ENCODE peak calls at places on chromosomes 13 and 19, in seven cellular contexts. I, U, M, Q, O, F and X are unnamed samples.

GRCh38 chr19:13015361-13016231 is 20.3 kb downstream of the NFIX start:
- DNase-seq in I (no peak), U (no peak), M (no peak), Q (peak), O (no peak), F (no peak), X (no peak)

GRCh38 chr19:6359517-6359916 is 1.8 kb upstream of the CLPP start:
- DNase-seq in I (no peak), U (no peak), M (no peak), Q (no peak), O (no peak), F (no peak), X (no peak)

GRCh38 chr19:49335071-49335783 is at the start of gene CD37:
- DNase-seq in I (peak), U (no peak), M (peak), Q (peak), O (peak), F (no peak), X (no peak)

GRCh38 chr19:50191270-50191669 is 12.2 kb upstream of the MYH14 start:
- DNase-seq in I (no peak), U (no peak), M (no peak), Q (no peak), O (no peak), F (no peak), X (no peak)

GRCh38 chr19:48497728-48498575 is 13.7 kb downstream of the LMTK3 start:
- DNase-seq in I (no peak), U (no peak), M (no peak), Q (no peak), O (no peak), F (no peak), X (no peak)

GRCh38 chr19:48926909-48927308 is 6.6 kb upstream of the DHDH start:
- DNase-seq in I (peak), U (peak), M (peak), Q (peak), O (peak), F (no peak), X (peak)

GRCh38 chr13:40235160-40235796 is 431.2 kb downstream of the FOXO1 start:
- DNase-seq in I (no peak), U (no peak), M (no peak), Q (no peak), O (no peak), F (no peak), X (no peak)

GRCh38 chr19:32174386-32175113 is 170.9 kb upstream of the ZNF507 start:
- DNase-seq in I (no peak), U (no peak), M (no peak), Q (no peak), O (no peak), F (no peak), X (no peak)

GRCh38 chr13:94712287-94712811 is at the start of gene SOX21:
- DNase-seq in I (no peak), U (no peak), M (no peak), Q (no peak), O (no peak), F (no peak), X (peak)

GRCh38 chr19:39038098-39038497 is 5.7 kb upstream of the FBXO27 start:
- DNase-seq in I (peak), U (no peak), M (peak), Q (peak), O (peak), F (no peak), X (peak)

GRCh38 chr13:22517544-22517943 is 663.2 kb upstream of the SGCG start:
- DNase-seq in I (no peak), U (no peak), M (no peak), Q (no peak), O (no peak), F (no peak), X (no peak)

GRCh38 chr19:1257475-1258160 is 9.2 kb downstream of the MIDN start:
- DNase-seq in I (no peak), U (no peak), M (no peak), Q (no peak), O (no peak), F (peak), X (no peak)

GRCh38 chr19:18401580-18402112 is 4.2 kb upstream of the LRRC25 start:
- DNase-seq in I (peak), U (peak), M (no peak), Q (peak), O (no peak), F (no peak), X (peak)

GRCh38 chr19:2503521-2504109 is 27.7 kb downstream of the GADD45B start:
- DNase-seq in I (no peak), U (no peak), M (no peak), Q (peak), O (no peak), F (no peak), X (no peak)

GRCh38 chr13:52779028-52779612 is 39.5 kb upstream of the CNMD start:
- DNase-seq in I (no peak), U (no peak), M (no peak), Q (no peak), O (no peak), F (no peak), X (no peak)

GRCh38 chr19:46863818-46864629 is 3.2 kb downstream of the ARHGAP35 start:
- DNase-seq in I (no peak), U (peak), M (peak), Q (peak), O (peak), F (no peak), X (peak)

GRCh38 chr19:9076886-9077285 is 10.0 kb upstream of the OR1M1 start:
- DNase-seq in I (no peak), U (no peak), M (no peak), Q (no peak), O (no peak), F (no peak), X (no peak)

GRCh38 chr19:12669272-12670158 is 2.9 kb downstream of the WDR83 start:
- DNase-seq in I (peak), U (peak), M (peak), Q (peak), O (peak), F (peak), X (peak)

GRCh38 chr13:111153279-111153976 is 38.3 kb downstream of the ARHGEF7 start:
- DNase-seq in I (peak), U (peak), M (peak), Q (peak), O (peak), F (peak), X (peak)

GRCh38 chr19:27674701-27675100 is 1538.2 kb downstream of the UQCRFS1 start:
- DNase-seq in I (no peak), U (no peak), M (no peak), Q (no peak), O (peak), F (no peak), X (no peak)

GRCh38 chr13:112875627-112876026 is 93.4 kb upstream of the MCF2L start:
- DNase-seq in I (no peak), U (peak), M (no peak), Q (no peak), O (no peak), F (no peak), X (no peak)

GRCh38 chr13:90890435-90890834 is 457.1 kb upstream of the MIR17HG start:
- DNase-seq in I (no peak), U (no peak), M (no peak), Q (no peak), O (no peak), F (no peak), X (no peak)

GRCh38 chr13:90968510-90968909 is 379.0 kb upstream of the MIR17HG start:
- DNase-seq in I (no peak), U (no peak), M (no peak), Q (no peak), O (no peak), F (no peak), X (no peak)

GRCh38 chr19:47427241-47428176 is 8.2 kb upstream of the MEIS3 start:
- DNase-seq in I (peak), U (peak), M (peak), Q (peak), O (peak), F (no peak), X (peak)

GRCh38 chr19:48925240-48925843 is 8.2 kb upstream of the DHDH start:
- DNase-seq in I (no peak), U (no peak), M (no peak), Q (no peak), O (no peak), F (no peak), X (no peak)

GRCh38 chr19:1975081-1975480 is 34.1 kb downstream of the CSNK1G2 start:
- DNase-seq in I (no peak), U (no peak), M (no peak), Q (no peak), O (no peak), F (peak), X (no peak)

GRCh38 chr19:39778763-39779162 is at the start of gene LEUTX:
- DNase-seq in I (no peak), U (no peak), M (no peak), Q (no peak), O (no peak), F (no peak), X (no peak)

GRCh38 chr19:19776206-19777008 is 43.5 kb upstream of the ZNF14 start:
- DNase-seq in I (peak), U (peak), M (peak), Q (peak), O (peak), F (peak), X (peak)
- TF ChIP-seq POLR2A in I (peak), U (no peak), M (no peak), Q (peak), O (no peak), F (no peak), X (peak)

DNA sequence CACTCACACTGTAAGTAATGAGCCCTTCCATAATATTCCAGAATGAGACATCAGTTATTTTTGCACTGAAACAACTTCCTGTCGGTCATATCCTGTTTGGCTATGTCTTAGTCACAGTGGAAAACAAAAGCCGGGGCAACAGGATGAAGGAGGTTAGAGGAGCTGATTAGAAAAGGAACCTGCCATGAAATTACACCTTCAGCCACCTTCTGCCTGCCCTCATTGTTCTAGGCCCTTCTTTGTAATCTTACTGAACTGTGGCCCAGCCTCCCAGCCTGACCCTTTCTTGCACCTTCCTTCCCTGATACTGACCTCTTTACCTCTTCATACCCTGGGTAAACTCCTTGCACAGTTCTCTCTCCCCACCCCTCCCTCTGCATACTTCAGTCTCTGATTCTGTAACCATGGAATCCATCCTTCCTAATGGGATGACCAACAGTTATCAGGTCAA is 67.3 kb downstream of the DOCK9 start:
- DNase-seq in I (no peak), U (no peak), M (no peak), Q (no peak), O (no peak), F (no peak), X (no peak)
- TF ChIP-seq POLR2AphosphoS5 in I (no peak), U (no peak), M (no peak), Q (no peak), O (no peak), F (peak), X (no peak)

GRCh38 chr19:4861147-4861546 is 6.3 kb downstream of the PLIN3 start:
- DNase-seq in I (peak), U (no peak), M (peak), Q (peak), O (peak), F (peak), X (peak)
- TF ChIP-seq POLR2A in I (no peak), U (no peak), M (no peak), Q (no peak), O (no peak), F (no peak), X (no peak)

DNA sequence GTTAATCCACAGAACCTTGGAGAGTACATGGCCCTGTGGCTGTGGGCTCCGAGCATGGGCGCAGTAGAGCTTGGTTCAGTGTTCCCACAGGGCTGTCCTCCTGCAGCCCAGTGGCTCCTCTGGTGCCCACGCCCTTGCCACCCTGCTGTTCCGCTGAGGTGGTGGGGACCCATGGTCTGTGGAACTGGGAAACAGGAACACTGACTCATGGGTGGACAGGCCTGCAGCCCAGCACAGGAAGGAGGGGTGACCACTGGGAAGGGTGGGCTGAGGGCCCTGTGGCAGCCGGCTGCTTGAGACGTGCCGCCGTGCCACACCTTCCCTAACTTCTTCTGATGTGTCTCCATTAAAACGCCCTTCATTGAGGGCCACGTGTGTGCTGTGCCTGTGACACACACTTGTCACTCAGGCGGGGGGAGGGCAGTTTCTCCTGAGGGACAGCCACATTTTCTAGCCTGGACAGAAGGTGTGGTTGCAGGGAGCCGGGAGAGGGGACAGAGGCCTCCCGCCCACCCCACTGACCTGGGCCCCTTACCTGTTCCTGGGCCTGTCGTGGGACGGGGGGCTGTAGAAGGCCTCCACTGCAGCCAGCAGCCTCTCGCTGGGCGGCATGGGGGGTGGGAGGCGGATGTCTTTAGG is 21.1 kb downstream of the CHERP start:
- DNase-seq in I (no peak), U (no peak), M (no peak), Q (no peak), O (no peak), F (no peak), X (no peak)
- TF ChIP-seq POLR2AphosphoS5 in I (no peak), U (no peak), M (no peak), Q (no peak), O (no peak), F (no peak), X (no peak)

DNA sequence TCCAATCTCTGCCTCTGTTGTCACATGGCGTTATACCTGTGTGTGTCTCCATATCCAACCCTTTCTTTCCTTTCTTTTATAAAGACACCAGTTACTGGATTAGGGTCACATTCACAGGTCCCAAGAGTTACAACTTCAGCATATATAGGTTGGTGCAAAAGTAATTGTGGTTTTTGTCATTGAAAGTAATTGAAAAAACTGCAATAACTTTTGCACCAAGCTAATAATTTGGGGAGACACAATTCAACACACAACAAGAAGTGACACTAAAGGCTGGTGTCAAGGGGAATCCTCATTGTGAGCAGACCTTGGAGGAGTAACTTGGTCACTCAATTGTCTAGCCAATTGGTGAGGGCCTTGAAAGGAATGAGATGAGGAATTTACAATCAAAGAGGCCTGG is 1366.1 kb downstream of the PCDH9 start:
- DNase-seq in I (no peak), U (no peak), M (no peak), Q (no peak), O (no peak), F (no peak), X (no peak)
- TF ChIP-seq POLR2A in I (no peak), U (no peak), M (no peak), Q (no peak), O (no peak), F (no peak), X (no peak)

GRCh38 chr19:30049844-30050667 is 108.0 kb downstream of the URI1 start:
- DNase-seq in I (no peak), U (no peak), M (no peak), Q (no peak), O (no peak), F (no peak), X (no peak)
- TF ChIP-seq POLR2AphosphoS5 in I (no peak), U (no peak), M (no peak), Q (no peak), O (no peak), F (no peak), X (no peak)

GRCh38 chr13:28138756-28139470 is 568 bp downstream of the PAN3 start:
- DNase-seq in I (peak), U (peak), M (peak), Q (peak), O (peak), F (peak), X (peak)

GRCh38 chr13:28137556-28137955 is 789 bp upstream of the PAN3 start:
- DNase-seq in I (no peak), U (no peak), M (no peak), Q (no peak), O (no peak), F (no peak), X (peak)

GRCh38 chr13:28136916-28137315 is 1.4 kb upstream of the PAN3 start:
- DNase-seq in I (no peak), U (no peak), M (no peak), Q (no peak), O (no peak), F (no peak), X (no peak)

GRCh38 chr13:28140433-28141125 is 2.2 kb downstream of the PAN3 start:
- DNase-seq in I (no peak), U (no peak), M (no peak), Q (no peak), O (no peak), F (no peak), X (no peak)

DNA sequence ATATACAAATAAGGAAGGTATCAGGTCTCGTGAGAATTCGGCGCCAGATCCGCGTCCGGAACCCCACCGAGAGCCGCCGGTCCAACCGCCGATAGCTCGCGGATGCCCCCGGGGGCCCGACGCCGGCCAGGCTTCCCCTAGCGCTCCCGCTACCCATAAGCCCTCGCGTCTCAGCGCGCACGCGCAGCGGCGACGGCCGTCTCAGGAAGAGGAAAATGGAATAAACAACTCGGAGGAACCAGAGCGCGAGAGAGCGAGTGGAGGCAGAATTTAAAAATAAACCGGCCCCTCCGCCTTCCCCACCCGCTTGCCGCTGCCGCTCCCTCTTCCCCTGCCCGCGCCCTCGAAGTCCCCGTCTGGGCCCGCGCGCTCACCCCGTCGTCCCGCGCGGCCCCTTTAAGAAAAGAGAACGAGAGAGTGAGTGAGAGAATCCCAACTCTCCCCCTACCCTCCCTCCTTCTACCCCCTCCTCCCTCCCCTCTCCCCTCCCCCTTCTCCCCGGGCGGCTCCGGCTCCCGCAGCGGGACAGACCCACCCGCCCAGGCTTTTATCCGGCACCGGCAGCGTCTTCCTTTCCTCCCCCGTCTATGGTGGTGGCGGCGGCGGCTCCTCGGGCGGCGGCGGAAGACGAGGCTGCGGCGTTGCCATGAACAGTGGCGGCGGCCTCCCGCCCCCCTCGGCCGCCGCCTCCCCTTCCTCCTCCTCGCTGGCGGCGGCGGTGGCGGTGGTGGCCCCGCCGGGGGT is at the start of gene PAN3:
- DNase-seq in I (peak), U (peak), M (peak), Q (peak), O (peak), F (peak), X (peak)
- TF ChIP-seq POLR2A in I (peak), U (peak), M (no peak), Q (peak), O (no peak), F (no peak), X (peak)